ENCODE peak calls at places on chromosomes 1 and 21, in six cellular contexts. W is A549, A is endothelial cell of umbilical vein, B is K562, Z is GM12878, E is HepG2. H is an unnamed sample.

GRCh38 chr21:41825216-41825615 is 53.9 kb downstream of the PRDM15 start:
- DNase-seq in W (no peak), A (no peak), B (no peak), Z (no peak), E (no peak), H (no peak)

GRCh38 chr1:94970783-94971182 is 43.9 kb upstream of the CNN3 start:
- DNase-seq in W (no peak), A (peak; percentile 12), B (no peak), Z (no peak), E (no peak), H (no peak)

GRCh38 chr1:1629430-1630190 is 2.4 kb upstream of the MMP23B start:
- DNase-seq in W (no peak), A (no peak), B (no peak), Z (no peak), E (no peak), H (no peak)

GRCh38 chr1:208604295-208604694 is 360.1 kb upstream of the PLXNA2 start:
- DNase-seq in W (no peak), A (no peak), B (no peak), Z (peak; percentile 66), E (no peak), H (peak; percentile 6)

GRCh38 chr1:115828101-115829022 is 12.6 kb downstream of the NHLH2 start:
- DNase-seq in W (no peak), A (peak; percentile 36), B (peak; percentile 52), Z (no peak), E (no peak), H (peak; percentile 70)

GRCh38 chr1:70290248-70290647 is 64.3 kb downstream of the ANKRD13C start:
- DNase-seq in W (no peak), A (peak; percentile 79), B (no peak), Z (no peak), E (no peak), H (no peak)

GRCh38 chr1:212044851-212045250 is 9.3 kb downstream of the DTL start:
- DNase-seq in W (no peak), A (no peak), B (no peak), Z (no peak), E (no peak), H (no peak)

GRCh38 chr1:7301346-7301993 is 469.6 kb upstream of the VAMP3 start:
- DNase-seq in W (no peak), A (no peak), B (no peak), Z (no peak), E (no peak), H (no peak)

GRCh38 chr1:44672956-44673674 is 1.2 kb downstream of the TMEM53 start:
- DNase-seq in W (no peak), A (no peak), B (no peak), Z (no peak), E (no peak), H (no peak)

GRCh38 chr1:31752952-31753351 is 11.2 kb downstream of the ADGRB2 start:
- DNase-seq in W (no peak), A (no peak), B (no peak), Z (no peak), E (no peak), H (no peak)

GRCh38 chr21:33478858-33479678 is 706 bp downstream of the TMEM50B start:
- DNase-seq in W (no peak), A (peak; percentile 48), B (peak; percentile 68), Z (no peak), E (peak; percentile 10), H (peak; percentile 62)

GRCh38 chr1:201347498-201348210 is 29.8 kb downstream of the TNNT2 start:
- DNase-seq in W (no peak), A (no peak), B (no peak), Z (no peak), E (no peak), H (no peak)

GRCh38 chr1:145942891-145943290 is 14.9 kb downstream of the LIX1L start:
- DNase-seq in W (no peak), A (no peak), B (no peak), Z (no peak), E (no peak), H (no peak)

GRCh38 chr1:21124846-21125245 is 51.9 kb downstream of the EIF4G3 start:
- DNase-seq in W (no peak), A (no peak), B (no peak), Z (no peak), E (no peak), H (peak; percentile 32)

GRCh38 chr21:31342328-31342727 is 1.7 kb downstream of the TIAM1 start:
- DNase-seq in W (no peak), A (no peak), B (no peak), Z (no peak), E (no peak), H (no peak)

GRCh38 chr1:15953791-15954201 is 22.1 kb downstream of the ZBTB17 start:
- DNase-seq in W (no peak), A (peak; percentile 35), B (no peak), Z (no peak), E (no peak), H (no peak)

GRCh38 chr1:15954316-15954715 is 21.6 kb downstream of the ZBTB17 start:
- DNase-seq in W (no peak), A (no peak), B (no peak), Z (no peak), E (no peak), H (no peak)

GRCh38 chr1:15951341-15952153 is 24.4 kb downstream of the ZBTB17 start:
- DNase-seq in W (no peak), A (no peak), B (peak; percentile 71), Z (no peak), E (no peak), H (peak; percentile 56)

GRCh38 chr1:15953294-15953771 is 22.6 kb downstream of the ZBTB17 start:
- DNase-seq in W (no peak), A (peak; percentile 32), B (no peak), Z (no peak), E (no peak), H (no peak)

DNA sequence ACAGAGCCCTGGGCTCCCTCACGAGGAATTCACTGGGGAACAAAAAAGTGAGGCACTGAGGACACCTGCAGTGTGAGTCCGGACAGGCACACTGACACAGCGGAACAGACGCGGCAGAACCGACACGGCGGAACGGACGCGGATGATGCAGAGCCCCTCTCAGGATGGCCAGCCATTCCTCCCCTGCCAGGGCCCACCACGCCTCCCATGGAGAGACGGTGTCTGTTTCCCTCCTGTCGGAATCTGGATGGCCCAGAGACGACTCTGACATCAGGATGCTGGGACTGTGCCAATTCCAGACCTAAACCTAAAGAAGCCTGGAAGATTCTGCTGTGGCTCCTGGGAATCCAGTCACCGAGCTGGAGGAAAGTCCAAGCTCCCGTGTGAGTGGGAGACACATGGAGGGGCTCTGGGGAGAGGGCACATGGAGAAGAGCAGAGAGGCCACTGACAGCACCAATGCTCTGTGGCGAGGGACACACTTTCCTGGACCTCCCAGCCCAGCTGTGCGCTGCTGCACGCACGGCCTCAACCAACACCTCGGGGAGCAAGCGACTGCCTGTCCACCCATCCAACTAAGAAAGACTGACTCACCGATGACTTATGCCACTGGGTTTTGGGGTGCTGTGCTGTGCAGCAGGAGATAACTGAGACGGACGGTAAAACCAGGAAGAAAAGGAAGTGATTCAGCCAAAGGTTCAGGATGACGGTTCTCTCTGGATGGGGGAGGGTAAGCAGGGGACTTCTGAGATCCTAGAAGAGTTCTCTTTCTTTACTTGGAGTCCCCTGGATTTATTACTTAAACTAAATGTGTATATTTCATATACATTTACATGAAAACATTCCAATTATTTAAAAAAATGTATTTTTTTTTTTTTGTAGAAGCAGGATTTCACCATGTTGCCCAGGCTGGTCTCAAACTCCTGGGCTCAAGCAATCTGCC is 23.3 kb downstream of the ZBTB17 start:
- DNase-seq in W (peak; percentile 64), A (peak; percentile 93), B (peak; percentile 79), Z (no peak), E (no peak), H (peak; percentile 90)
- TF ChIP-seq MYC in W (no peak), A (no peak), B (peak; percentile 68), Z (no peak), E (no peak), H (no peak)

DNA sequence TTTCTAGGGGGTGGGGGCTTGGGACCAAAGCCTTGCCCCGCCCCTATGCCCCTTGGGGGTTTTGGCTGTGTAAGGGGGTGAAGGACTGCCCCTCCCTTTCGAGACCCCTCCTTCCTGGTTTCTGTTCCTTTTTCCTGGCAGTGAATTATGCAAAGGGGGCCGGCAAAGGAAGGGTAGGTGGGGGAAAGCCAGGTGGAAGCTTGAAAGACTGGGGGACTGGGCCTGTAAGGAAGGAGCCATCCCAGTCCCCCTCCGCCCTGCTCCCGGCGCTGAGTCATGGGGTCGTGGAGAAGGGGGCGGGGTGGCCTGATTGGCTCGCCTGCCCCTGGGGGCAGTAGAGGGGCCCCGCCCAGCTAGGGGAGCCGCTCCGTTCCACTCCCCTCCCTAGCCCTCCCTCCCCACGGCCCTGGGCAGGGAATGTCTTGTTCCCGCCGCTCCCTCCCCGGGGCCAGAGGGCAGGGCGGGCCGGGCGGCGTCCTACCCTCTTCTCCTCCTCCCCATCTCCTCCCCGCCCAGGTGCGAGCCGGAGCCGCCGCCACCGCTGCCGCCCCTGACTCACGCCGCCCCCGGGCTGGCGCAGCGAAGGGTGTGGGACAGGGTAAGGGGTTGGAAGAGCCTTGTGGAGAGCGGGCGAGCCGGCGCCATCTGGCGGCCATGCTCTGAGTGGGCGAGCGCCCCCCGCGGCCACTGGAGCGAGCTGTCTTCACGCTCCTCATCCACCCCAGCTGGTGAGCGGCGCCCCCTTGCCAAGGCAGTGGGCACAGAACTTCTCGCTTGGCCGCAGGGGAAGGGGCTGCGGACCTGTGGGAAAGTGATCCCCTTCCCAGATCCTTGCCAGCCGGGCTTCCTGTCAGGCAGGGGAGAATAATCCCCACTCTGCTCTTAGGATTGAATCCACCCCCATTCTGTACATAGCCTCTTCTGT is 14.7 kb downstream of the ZBTB7B start:
- DNase-seq in W (peak; percentile 84), A (peak; percentile 95), B (peak; percentile 90), Z (peak; percentile 47), E (peak; percentile 88), H (peak; percentile 95)
- TF ChIP-seq CTCF in W (peak; percentile 100), A (peak; percentile 100), B (peak; percentile 100), Z (peak; percentile 99), E (peak; percentile 99), H (peak; percentile 99)

GRCh38 chr1:78006491-78006890 is 1.8 kb downstream of the DNAJB4 start:
- DNase-seq in W (no peak), A (peak; percentile 27), B (no peak), Z (no peak), E (no peak), H (no peak)

GRCh38 chr1:78004719-78005346 is at the start of gene DNAJB4:
- DNase-seq in W (peak; percentile 47), A (peak; percentile 98), B (peak; percentile 66), Z (peak; percentile 96), E (peak; percentile 95), H (peak; percentile 95)

GRCh38 chr1:78003882-78004718 is 639 bp upstream of the DNAJB4 start:
- DNase-seq in W (peak; percentile 44), A (peak; percentile 79), B (peak; percentile 58), Z (peak; percentile 65), E (peak; percentile 77), H (peak; percentile 82)

GRCh38 chr1:78005347-78005722 is 596 bp downstream of the DNAJB4 start:
- DNase-seq in W (no peak), A (no peak), B (no peak), Z (no peak), E (no peak), H (no peak)

DNA sequence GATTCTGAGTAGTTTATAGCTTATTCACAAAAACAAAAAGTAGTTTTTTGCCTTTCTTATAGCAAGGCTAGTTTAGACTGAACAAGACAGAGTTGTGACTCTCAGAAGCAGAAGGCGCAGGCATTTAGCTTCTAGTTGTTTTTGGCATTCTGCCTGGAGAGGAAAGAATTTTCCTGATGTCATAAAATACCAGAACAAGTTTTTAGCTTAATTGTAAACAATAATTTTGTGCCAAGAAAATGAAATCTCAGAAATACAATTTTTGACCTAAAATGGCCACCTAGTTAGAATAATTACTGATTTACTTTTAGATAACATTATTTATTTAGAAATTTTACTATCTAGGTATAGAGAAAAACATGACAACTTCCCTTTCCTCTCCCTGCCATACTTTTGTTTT is 1.0 kb downstream of the DNAJB4 start:
- DNase-seq in W (no peak), A (peak; percentile 91), B (no peak), Z (no peak), E (peak; percentile 64), H (peak; percentile 38)
- TF ChIP-seq MYC in W (no peak), A (no peak), B (no peak), Z (no peak), E (no peak), H (no peak)

GRCh38 chr1:64584479-64584878 is 114.5 kb downstream of the CACHD1 start:
- DNase-seq in W (no peak), A (peak; percentile 26), B (no peak), Z (no peak), E (no peak), H (no peak)
- TF ChIP-seq CTCF in W (no peak), A (no peak), B (no peak), Z (peak; percentile 14), E (no peak), H (no peak)

H was measured in NB4.